ENCODE peak calls at places on chromosomes 13 and 19, in four cellular contexts. J is H9, R is H1, U is mesendoderm. Z is an unnamed sample.

GRCh38 chr13:98845726-98846125 is 93.3 kb upstream of the SLC15A1 start:
- DNase-seq in J (no peak), R (no peak), U (no peak), Z (no peak)

GRCh38 chr13:78102121-78102677 is 183.6 kb upstream of the EDNRB start:
- DNase-seq in J (no peak), R (no peak), U (no peak), Z (peak; percentile 52)

GRCh38 chr13:65470781-65471180 is 1759.4 kb downstream of the PCDH9 start:
- DNase-seq in J (no peak), R (no peak), U (no peak), Z (peak; percentile 70)

GRCh38 chr13:95479706-95480105 is 72.8 kb upstream of the CLDN10 start:
- DNase-seq in J (no peak), R (no peak), U (no peak), Z (no peak)

GRCh38 chr13:47033216-47033615 is 136.4 kb upstream of the HTR2A start:
- DNase-seq in J (no peak), R (no peak), U (peak; percentile 86), Z (peak; percentile 55)

GRCh38 chr19:38514812-38515633 is 81.5 kb downstream of the RYR1 start:
- DNase-seq in J (peak; percentile 86), R (peak; percentile 44), U (peak; percentile 78), Z (peak; percentile 37)

GRCh38 chr13:105497597-105497996 is 1037.9 kb downstream of the EFNB2 start:
- DNase-seq in J (no peak), R (no peak), U (no peak), Z (no peak)

GRCh38 chr13:97367427-97367826 is 66.5 kb upstream of the RAP2A start:
- DNase-seq in J (no peak), R (no peak), U (peak; percentile 75), Z (peak; percentile 78)

GRCh38 chr19:40831502-40832430 is 18.5 kb downstream of the CYP2A6 start:
- DNase-seq in J (no peak), R (no peak), U (no peak), Z (peak; percentile 97)

GRCh38 chr19:42293539-42293938 is 8.4 kb upstream of the PRR19 start:
- DNase-seq in J (peak; percentile 60), R (no peak), U (no peak), Z (no peak)

GRCh38 chr13:91719033-91719432 is 320.6 kb downstream of the GPC5 start:
- DNase-seq in J (no peak), R (no peak), U (peak; percentile 31), Z (peak; percentile 14)

GRCh38 chr13:77337159-77337558 is 10.3 kb upstream of the MYCBP2 start:
- DNase-seq in J (no peak), R (no peak), U (no peak), Z (no peak)

GRCh38 chr13:99417151-99417820 is 84.0 kb upstream of the TM9SF2 start:
- DNase-seq in J (peak; percentile 60), R (no peak), U (peak; percentile 43), Z (no peak)

GRCh38 chr13:54187461-54187860 is 1158.8 kb downstream of the OLFM4 start:
- DNase-seq in J (no peak), R (no peak), U (no peak), Z (no peak)

GRCh38 chr13:103694471-103694870 is 628.3 kb upstream of the SLC10A2 start:
- DNase-seq in J (no peak), R (no peak), U (no peak), Z (no peak)

GRCh38 chr13:103695320-103695719 is 629.1 kb upstream of the SLC10A2 start:
- DNase-seq in J (no peak), R (no peak), U (no peak), Z (no peak)

GRCh38 chr13:103698000-103698399 is 631.8 kb upstream of the SLC10A2 start:
- DNase-seq in J (no peak), R (no peak), U (no peak), Z (no peak)

GRCh38 chr13:103692442-103692841 is 626.2 kb upstream of the SLC10A2 start:
- DNase-seq in J (no peak), R (no peak), U (no peak), Z (no peak)

GRCh38 chr13:103694033-103694432 is 627.8 kb upstream of the SLC10A2 start:
- DNase-seq in J (peak; percentile 31), R (peak; percentile 2), U (peak; percentile 22), Z (no peak)
- H4K5ac ChIP-seq in J (no peak overlapping the region), R (no peak overlapping the region), U (no peak overlapping the region), Z (no peak overlapping the region)

GRCh38 chr19:56120371-56121179 is 520 bp downstream of the ZNF787 start:
- DNase-seq in J (peak; percentile 51), R (no peak), U (peak; percentile 82), Z (peak; percentile 71)
- H4K5ac ChIP-seq in J (no peak overlapping the region), R (peak overlapping the region; percentile 15), U (no peak overlapping the region), Z (peak overlapping the region; percentile 35)

DNA sequence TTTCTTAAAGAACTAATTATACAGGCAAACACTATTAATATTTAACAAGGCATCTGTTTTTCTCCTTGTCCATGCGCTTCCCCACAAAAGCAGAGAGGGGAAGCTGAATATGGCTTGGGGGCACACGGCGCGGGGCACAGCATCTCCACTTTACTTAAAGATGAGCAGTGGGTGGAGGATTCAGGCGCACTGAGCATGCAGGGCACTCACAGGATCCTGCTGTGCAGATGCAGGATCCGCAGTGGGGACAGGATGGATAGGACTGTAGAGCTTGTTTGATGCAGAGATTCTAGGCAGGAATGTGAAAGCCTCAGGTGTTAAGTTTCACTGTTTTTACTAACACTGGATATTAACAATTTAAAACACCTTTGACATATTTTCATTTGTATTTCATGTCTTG is 43.3 kb downstream of the ATP11A start:
- DNase-seq in J (peak; percentile 74), R (no peak), U (peak; percentile 49), Z (no peak)
- H4K5ac ChIP-seq in J (no peak overlapping the region), R (peak overlapping the region; percentile 13), U (no peak overlapping the region), Z (no peak overlapping the region)

GRCh38 chr13:59519776-59520175 is 644.0 kb downstream of the DIAPH3 start:
- DNase-seq in J (no peak), R (no peak), U (no peak), Z (no peak)

GRCh38 chr13:59521549-59521948 is 642.2 kb downstream of the DIAPH3 start:
- DNase-seq in J (no peak), R (no peak), U (no peak), Z (no peak)

GRCh38 chr13:59527500-59527899 is 636.2 kb downstream of the DIAPH3 start:
- DNase-seq in J (no peak), R (no peak), U (no peak), Z (no peak)

DNA sequence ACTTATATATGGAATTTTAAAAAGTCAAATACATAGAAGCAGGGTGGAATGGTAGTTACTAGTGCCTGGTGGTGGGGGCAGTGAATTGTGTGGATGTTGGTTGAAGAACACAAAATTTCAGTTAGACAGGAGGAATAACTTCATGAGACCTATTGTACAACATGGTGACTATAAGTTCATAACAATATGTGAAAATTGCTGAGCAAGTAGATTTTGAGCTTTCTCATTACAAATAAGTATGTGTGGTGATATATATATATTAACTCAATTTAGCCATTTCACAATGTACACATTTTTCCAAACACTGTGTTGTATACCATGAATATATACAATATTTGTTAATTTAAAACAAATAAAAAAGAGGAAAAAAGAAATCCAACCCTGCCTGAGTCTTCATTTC is 641.1 kb downstream of the DIAPH3 start:
- DNase-seq in J (no peak), R (no peak), U (no peak), Z (no peak)
- H4K5ac ChIP-seq in J (no peak overlapping the region), R (no peak overlapping the region), U (no peak overlapping the region), Z (no peak overlapping the region)

DNA sequence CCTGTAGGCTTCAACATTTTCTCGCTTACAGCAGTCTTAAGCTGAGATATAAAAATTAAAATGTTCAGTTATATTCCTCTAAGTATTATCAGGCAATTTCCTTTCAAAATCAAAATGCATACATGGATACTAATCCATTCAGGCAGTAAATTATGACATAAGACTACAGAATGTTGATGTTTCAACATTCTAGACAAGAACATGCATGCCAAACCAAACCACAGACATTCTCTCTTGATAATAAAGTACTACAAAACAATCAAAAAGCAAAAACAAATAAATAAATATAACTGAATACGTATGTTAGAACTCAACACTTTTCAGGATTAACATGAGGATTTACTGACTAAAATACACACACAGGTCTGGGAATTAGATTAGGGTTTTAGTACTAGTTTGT is 7.7 kb downstream of the DIS3 start:
- DNase-seq in J (no peak), R (no peak), U (no peak), Z (no peak)
- H4K5ac ChIP-seq in J (no peak overlapping the region), R (no peak overlapping the region), U (no peak overlapping the region), Z (no peak overlapping the region)

GRCh38 chr13:73809561-73809960 is 324.6 kb downstream of the KLF12 start:
- DNase-seq in J (no peak), R (no peak), U (no peak), Z (peak; percentile 87)

DNA sequence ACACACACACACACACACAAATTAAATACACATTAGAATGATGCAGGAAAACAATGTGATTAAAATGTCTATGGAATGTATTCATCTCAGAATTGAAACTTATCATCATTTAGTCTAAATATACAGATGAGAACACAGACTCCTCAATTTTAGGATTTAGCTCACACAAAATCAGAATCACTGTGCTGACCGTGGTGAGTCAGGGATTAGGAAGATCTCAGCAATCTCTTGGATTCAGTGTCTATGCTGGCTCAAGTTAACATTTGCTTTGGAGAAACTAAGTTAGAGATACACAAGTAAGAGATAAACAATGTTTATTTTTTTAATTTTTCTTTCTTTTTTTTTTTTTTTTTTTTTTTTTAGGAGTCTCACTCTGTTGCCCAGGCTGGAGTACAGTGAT is 323.6 kb downstream of the KLF12 start:
- DNase-seq in J (no peak), R (no peak), U (no peak), Z (peak; percentile 72)
- H4K5ac ChIP-seq in J (no peak overlapping the region), R (no peak overlapping the region), U (no peak overlapping the region), Z (no peak overlapping the region)

DNA sequence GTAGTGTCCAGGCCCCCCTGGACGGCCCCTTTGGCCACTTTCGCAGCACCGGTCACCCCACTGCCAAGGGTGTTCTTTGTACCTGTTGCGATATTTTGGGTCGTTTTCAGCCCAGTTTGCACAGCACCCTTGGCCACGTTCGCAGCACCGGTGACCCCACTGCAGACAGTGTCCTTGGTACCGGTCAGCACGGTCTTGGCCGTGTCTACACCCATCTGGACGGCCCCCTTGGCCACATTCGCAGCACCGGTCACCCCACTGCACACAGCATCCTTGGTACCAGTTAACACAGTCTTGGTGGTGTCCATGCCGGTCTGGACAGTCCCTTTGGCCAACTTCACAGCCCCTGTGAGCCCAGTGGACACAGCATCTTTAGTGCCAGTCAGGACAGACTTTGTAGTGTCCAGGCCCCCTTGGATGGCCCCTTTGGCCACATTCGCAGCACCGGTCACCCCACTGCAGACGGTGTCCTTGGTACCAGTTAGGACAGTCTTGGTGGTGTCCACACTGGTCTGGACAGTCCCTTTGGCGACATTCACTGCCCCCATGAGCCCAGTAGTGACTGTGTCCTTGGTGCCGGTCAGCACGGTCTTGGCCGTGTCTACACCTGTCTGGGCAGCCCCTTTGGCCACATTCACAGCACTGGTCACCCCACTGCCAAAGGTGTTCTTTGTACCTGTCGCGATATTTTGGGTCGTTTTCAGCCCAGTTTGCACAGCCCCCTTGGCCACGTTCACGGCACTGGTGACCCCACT is 6.8 kb downstream of the PLIN4 start:
- DNase-seq in J (no peak), R (no peak), U (no peak), Z (no peak)
- H4K5ac ChIP-seq in J (no peak overlapping the region), R (no peak overlapping the region), U (no peak overlapping the region), Z (no peak overlapping the region)

DNA sequence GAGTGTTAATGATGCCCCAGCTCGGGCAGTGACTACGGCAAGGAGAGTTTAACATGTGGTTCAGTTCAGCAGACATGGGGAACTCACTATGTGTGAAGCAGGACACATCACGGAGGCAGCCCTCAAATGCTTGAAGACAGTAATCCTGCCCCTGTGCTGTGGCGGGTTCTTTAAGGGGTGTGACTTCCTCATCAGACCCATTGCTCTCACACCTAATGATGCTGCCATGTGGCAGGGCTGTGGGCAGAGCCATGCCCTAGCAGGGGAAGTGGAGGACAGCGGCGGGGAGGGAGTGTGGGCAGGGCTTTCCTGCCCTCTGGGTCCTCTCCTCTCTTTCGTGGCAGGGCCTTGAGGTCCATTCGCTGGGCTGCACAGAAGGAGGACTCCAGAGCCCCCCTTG is 131.0 kb upstream of the GJB6 start:
- DNase-seq in J (no peak), R (no peak), U (no peak), Z (no peak)
- H4K5ac ChIP-seq in J (no peak overlapping the region), R (no peak overlapping the region), U (no peak overlapping the region), Z (no peak overlapping the region)

Z was measured in IMR-90.